ENCODE peak calls at places on chromosomes 1 and 21, in eight cellular contexts. L is naive thymus-derived CD4-positive, alpha-beta T cell; Q is fibroblast of lung; C is OCI-LY7; W is kidney; B is effector memory CD4-positive, alpha-beta T cell; H is PC-3; T is stomach. D is an unnamed sample.
A peak's percentile ranks its signal among the peaks of the same experiment; 100 is the strongest.

GRCh38 chr1:174116042-174116441 is 43.3 kb upstream of the RABGAP1L start:
- DNase-seq in C (no peak), L (no peak), H (peak; percentile 8), Q (peak; percentile 58), T (no peak), B (no peak), W (no peak), D (no peak)

GRCh38 chr1:29636936-29637335 is 400.6 kb downstream of the PTPRU start:
- DNase-seq in L (no peak), B (no peak), T (no peak), C (no peak), Q (no peak), W (no peak), H (no peak), D (no peak)

GRCh38 chr1:237759371-237759770 is 131.4 kb downstream of the ZP4 start:
- DNase-seq in B (no peak), H (peak; percentile 15), W (no peak), L (no peak), C (no peak), Q (no peak), T (no peak), D (no peak)

GRCh38 chr1:16143566-16144324 is 12.1 kb downstream of the EPHA2 start:
- DNase-seq in C (no peak), H (peak; percentile 96), Q (no peak), W (peak; percentile 84), B (no peak), T (peak; percentile 90), L (no peak), D (no peak)

GRCh38 chr1:2183937-2184334 is 10.6 kb downstream of the FAAP20 start:
- DNase-seq in W (peak; percentile 69), B (no peak), C (no peak), L (no peak), Q (no peak), H (no peak), T (no peak), D (no peak)

GRCh38 chr1:171142451-171143121 is 42.5 kb upstream of the FMO2 start:
- DNase-seq in H (no peak), W (no peak), Q (peak; percentile 92), B (no peak), T (no peak), L (no peak), C (no peak), D (no peak)

GRCh38 chr1:234915923-234916675 is 212.5 kb downstream of the TOMM20 start:
- DNase-seq in W (no peak), H (no peak), T (peak; percentile 34), B (no peak), L (no peak), Q (no peak), C (peak; percentile 57), D (peak; percentile 66)

GRCh38 chr1:213783898-213784297 is 203.9 kb upstream of the PROX1 start:
- DNase-seq in L (peak; percentile 58), Q (no peak), W (no peak), T (no peak), B (no peak), C (no peak), H (no peak), D (no peak)

GRCh38 chr1:170221031-170221430 is 75.3 kb downstream of the NTMT2 start:
- DNase-seq in L (no peak), T (no peak), C (no peak), H (no peak), W (no peak), B (no peak), Q (no peak), D (no peak)

GRCh38 chr1:203593723-203594122 is 32.9 kb upstream of the ATP2B4 start:
- DNase-seq in T (peak; percentile 59), H (peak; percentile 69), Q (peak; percentile 32), B (peak; percentile 45), C (peak; percentile 53), W (peak; percentile 75), L (peak; percentile 40), D (no peak)

GRCh38 chr1:60227581-60228252 is 154.1 kb upstream of the C1orf87 start:
- DNase-seq in T (no peak), L (no peak), W (no peak), Q (peak; percentile 24), H (no peak), B (no peak), C (no peak), D (no peak)

GRCh38 chr1:58596631-58597052 is 19.6 kb upstream of the TACSTD2 start:
- DNase-seq in B (no peak), C (no peak), W (no peak), H (no peak), Q (no peak), T (no peak), L (no peak), D (no peak)

GRCh38 chr1:183635112-183635605 is 424 bp downstream of the ARPC5 start:
- DNase-seq in L (no peak), W (peak; percentile 89), B (peak; percentile 13), T (peak; percentile 49), C (peak; percentile 24), H (no peak), Q (no peak), D (no peak)

GRCh38 chr1:99647460-99647859 is 1.5 kb downstream of the PALMD start:
- DNase-seq in H (no peak), Q (no peak), B (no peak), L (no peak), C (no peak), T (no peak), W (no peak), D (no peak)

GRCh38 chr1:43853161-43853921 is 80.3 kb upstream of the ARTN start:
- DNase-seq in T (peak; percentile 67), W (no peak), Q (peak; percentile 87), B (no peak), H (peak; percentile 36), C (peak; percentile 45), L (peak; percentile 5), D (peak; percentile 91)

GRCh38 chr1:45640293-45640692 is 16.4 kb upstream of the CCDC17 start:
- DNase-seq in C (no peak), T (no peak), L (no peak), H (no peak), W (no peak), B (no peak), Q (no peak), D (no peak)

GRCh38 chr1:71364236-71364635 is 283.4 kb upstream of the ZRANB2 start:
- DNase-seq in H (no peak), T (no peak), Q (peak; percentile 25), L (no peak), C (no peak), W (no peak), B (no peak), D (no peak)

GRCh38 chr21:36902793-36903192 is 63.7 kb downstream of the HLCS start:
- DNase-seq in T (no peak), W (no peak), H (no peak), Q (no peak), C (no peak), L (no peak), B (no peak), D (no peak)

DNA sequence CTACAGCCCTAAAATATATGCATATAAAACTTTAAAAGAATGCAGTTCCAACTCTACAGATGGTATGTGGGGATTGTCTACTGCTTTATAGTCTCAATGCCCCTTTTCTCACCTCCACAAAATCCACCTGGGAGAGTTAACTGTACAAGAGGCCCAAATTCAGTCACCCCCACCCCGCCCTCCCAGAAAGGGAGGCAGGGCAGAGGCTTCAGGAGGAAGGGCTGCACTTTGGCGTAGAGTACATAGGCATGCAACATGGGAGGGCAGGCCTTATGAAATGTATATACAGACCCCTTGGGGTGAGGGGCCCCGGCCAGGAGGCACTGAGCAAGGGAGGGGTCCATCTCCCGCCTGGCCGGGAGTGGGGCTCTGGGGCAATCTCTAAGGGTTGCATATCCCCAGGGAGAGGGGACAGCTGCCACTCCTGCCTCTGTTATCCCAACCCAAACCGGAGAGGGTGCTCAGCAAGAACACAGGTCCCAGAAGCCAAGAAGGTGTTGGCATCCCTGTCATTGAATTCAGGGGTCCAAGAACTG is 1.3 kb upstream of the PYGO2 start:
- DNase-seq in B (no peak), C (no peak), H (no peak), L (no peak), T (no peak), W (peak; percentile 56), Q (no peak), D (no peak)
- H3K27ac ChIP-seq in B (peak overlapping the region; percentile 96), C (peak overlapping the region; percentile 77), H (no peak overlapping the region), L (peak overlapping the region; percentile 96), T (peak overlapping the region; percentile 99), W (peak overlapping the region; percentile 99), Q (no peak overlapping the region), D (peak overlapping the region; percentile 95)

GRCh38 chr21:39094087-39094785 is 89.0 kb downstream of the PSMG1 start:
- DNase-seq in L (no peak), H (no peak), T (no peak), B (no peak), Q (no peak), W (no peak), C (no peak), D (no peak)

GRCh38 chr21:39097335-39097861 is 85.9 kb downstream of the PSMG1 start:
- DNase-seq in B (no peak), L (no peak), W (no peak), Q (no peak), T (no peak), C (no peak), H (no peak), D (no peak)

GRCh38 chr21:39094847-39095525 is 88.3 kb downstream of the PSMG1 start:
- DNase-seq in T (no peak), C (no peak), L (no peak), W (no peak), B (no peak), Q (peak; percentile 82), H (peak; percentile 46), D (no peak)

GRCh38 chr21:39096754-39097153 is 86.5 kb downstream of the PSMG1 start:
- DNase-seq in L (no peak), H (no peak), C (peak; percentile 5), W (no peak), B (no peak), T (no peak), Q (no peak), D (no peak)

DNA sequence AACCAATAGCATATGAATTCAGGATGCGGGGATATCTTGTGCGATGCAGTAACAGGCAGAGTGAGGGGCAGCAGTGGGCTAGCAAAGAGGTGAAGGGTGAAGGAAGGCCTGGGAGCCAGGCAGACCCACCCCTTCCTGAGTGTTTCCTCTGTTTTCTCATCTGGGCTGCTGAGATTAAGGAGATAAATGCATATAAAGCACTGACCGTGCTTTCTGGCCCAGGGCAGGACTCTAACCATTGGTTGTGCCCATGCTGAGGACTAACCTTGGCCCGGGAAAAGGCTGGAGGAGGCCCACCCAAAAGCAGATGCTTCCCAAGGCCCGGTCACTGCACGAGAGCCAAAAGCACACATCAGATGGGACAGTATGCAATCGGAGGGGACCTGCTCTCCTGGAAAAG is 87.6 kb downstream of the PSMG1 start:
- DNase-seq in Q (no peak), B (no peak), L (no peak), H (no peak), C (no peak), T (no peak), W (no peak), D (no peak)
- H3K27ac ChIP-seq in Q (no peak overlapping the region), B (no peak overlapping the region), L (no peak overlapping the region), H (peak overlapping the region; percentile 31), C (no peak overlapping the region), T (peak overlapping the region; percentile 54), W (peak overlapping the region; percentile 62), D (no peak overlapping the region)

GRCh38 chr1:109162626-109163025 is 48.7 kb downstream of the ELAPOR1 start:
- DNase-seq in H (no peak), T (no peak), L (no peak), B (no peak), C (no peak), W (no peak), Q (no peak), D (no peak)
- H3K27ac ChIP-seq in H (no peak overlapping the region), T (peak overlapping the region; percentile 59), L (no peak overlapping the region), B (no peak overlapping the region), C (no peak overlapping the region), W (no peak overlapping the region), Q (no peak overlapping the region), D (peak overlapping the region; percentile 96)

GRCh38 chr1:91797164-91797563 is 88.8 kb downstream of the TGFBR3 start:
- DNase-seq in H (no peak), B (no peak), C (no peak), L (no peak), Q (no peak), W (no peak), T (no peak), D (no peak)
- H3K27ac ChIP-seq in H (no peak overlapping the region), B (no peak overlapping the region), C (no peak overlapping the region), L (no peak overlapping the region), Q (no peak overlapping the region), W (no peak overlapping the region), T (peak overlapping the region; percentile 53), D (no peak overlapping the region)

D was measured in SK-N-MC.